ENCODE peak calls at places on chromosomes 5 and 9, in seven cellular contexts. O, P, A, L, H, I and C are unnamed samples.

GRCh38 chr9:87233916-87234455 is 263.7 kb upstream of the DAPK1 start:
- DNase-seq in O (no peak), P (no peak), A (no peak), L (no peak), H (no peak), I (no peak), C (no peak)

GRCh38 chr5:33892419-33893151 is 795 bp upstream of the ADAMTS12 start:
- DNase-seq in O (no peak), P (peak; percentile 53), A (no peak), L (no peak), H (no peak), I (no peak), C (no peak)

GRCh38 chr5:38463634-38464521 is 92.6 kb downstream of the LIFR start:
- DNase-seq in O (no peak), P (no peak), A (no peak), L (no peak), H (no peak), I (no peak), C (no peak)

GRCh38 chr9:86485359-86485758 is 131.1 kb upstream of the TUT7 start:
- DNase-seq in O (no peak), P (no peak), A (no peak), L (no peak), H (no peak), I (no peak), C (no peak)

GRCh38 chr5:174608631-174609097 is 115.7 kb upstream of the MSX2 start:
- DNase-seq in O (no peak), P (no peak), A (no peak), L (no peak), H (no peak), I (no peak), C (no peak)

GRCh38 chr9:95268681-95269080 is 48.8 kb downstream of the FANCC start:
- DNase-seq in O (no peak), P (no peak), A (no peak), L (no peak), H (no peak), I (no peak), C (no peak)

GRCh38 chr5:79795764-79796398 is 106.2 kb downstream of the CMYA5 start:
- DNase-seq in O (no peak), P (no peak), A (no peak), L (no peak), H (no peak), I (no peak), C (no peak)

GRCh38 chr5:87916320-87916719 is 352.3 kb downstream of the TMEM161B start:
- DNase-seq in O (no peak), P (no peak), A (no peak), L (no peak), H (no peak), I (no peak), C (no peak)

GRCh38 chr9:104279535-104280215 is 185.6 kb downstream of the SMC2 start:
- DNase-seq in O (no peak), P (no peak), A (no peak), L (no peak), H (no peak), I (no peak), C (no peak)

GRCh38 chr5:38529955-38530644 is 26.3 kb downstream of the LIFR start:
- DNase-seq in O (no peak), P (no peak), A (no peak), L (no peak), H (no peak), I (no peak), C (no peak)

GRCh38 chr5:120062515-120062917 is 401.6 kb upstream of the PRR16 start:
- DNase-seq in O (no peak), P (no peak), A (no peak), L (no peak), H (no peak), I (no peak), C (no peak)

GRCh38 chr5:125377151-125377550 is 630.7 kb upstream of the ZNF608 start:
- DNase-seq in O (no peak), P (no peak), A (no peak), L (no peak), H (no peak), I (no peak), C (no peak)

GRCh38 chr9:131810351-131811170 is 70.7 kb upstream of the RAPGEF1 start:
- DNase-seq in O (no peak), P (no peak), A (no peak), L (no peak), H (no peak), I (no peak), C (no peak)

GRCh38 chr5:33891731-33892418 is at the start of gene ADAMTS12:
- DNase-seq in O (no peak), P (peak; percentile 71), A (peak; percentile 45), L (no peak), H (no peak), I (no peak), C (peak; percentile 34)

GRCh38 chr5:175842947-175843793 is 28.2 kb upstream of the CPLX2 start:
- DNase-seq in O (no peak), P (peak; percentile 21), A (no peak), L (no peak), H (no peak), I (no peak), C (no peak)

GRCh38 chr5:72281430-72281763 is 38.6 kb downstream of the MRPS27 start:
- DNase-seq in O (no peak), P (no peak), A (no peak), L (no peak), H (no peak), I (no peak), C (no peak)

GRCh38 chr5:143235423-143235822 is 168.1 kb downstream of the NR3C1 start:
- DNase-seq in O (no peak), P (no peak), A (no peak), L (no peak), H (no peak), I (no peak), C (no peak)

GRCh38 chr5:16508730-16509531 is 43.3 kb upstream of the ZNF622 start:
- DNase-seq in O (no peak), P (no peak), A (no peak), L (no peak), H (no peak), I (no peak), C (no peak)

GRCh38 chr5:92599217-92599810 is 981.7 kb downstream of the NR2F1-AS1 start:
- DNase-seq in O (no peak), P (no peak), A (no peak), L (no peak), H (no peak), I (no peak), C (no peak)

GRCh38 chr9:109107402-109108240 is 12.1 kb downstream of the TMEM245 start:
- DNase-seq in O (no peak), P (no peak), A (no peak), L (no peak), H (no peak), I (no peak), C (no peak)

GRCh38 chr5:137617806-137618205 is 118.1 kb downstream of the KLHL3 start:
- DNase-seq in O (no peak), P (no peak), A (no peak), L (no peak), H (no peak), I (no peak), C (no peak)

GRCh38 chr9:134686896-134687295 is 45.3 kb downstream of the COL5A1 start:
- DNase-seq in O (no peak), P (no peak), A (no peak), L (no peak), H (no peak), I (no peak), C (no peak)